ENCODE peak calls at places on chromosomes 6 and 20, in nine cellular contexts. K, B, Q, L, X, S, Y, O and V are unnamed samples.

GRCh38 chr6:111603648-111604047 is 2.0 kb downstream of the TRAF3IP2 start:
- DNase-seq in Q (no peak), L (no peak), S (no peak), K (no peak), B (no peak), Y (no peak), X (no peak), O (no peak), V (no peak)

GRCh38 chr6:39416728-39417127 is 94.2 kb upstream of the KCNK16 start:
- DNase-seq in X (no peak), B (no peak), L (no peak), K (no peak), Y (peak), Q (peak), S (no peak), O (no peak), V (no peak)

GRCh38 chr6:16061833-16062232 is 67.1 kb upstream of the MYLIP start:
- DNase-seq in L (no peak), O (no peak), X (no peak), Q (no peak), Y (no peak), B (no peak), K (no peak), S (no peak), V (no peak)

GRCh38 chr20:32957451-32957850 is 46.8 kb downstream of the SUN5 start:
- DNase-seq in Q (no peak), S (no peak), L (no peak), Y (no peak), B (no peak), K (no peak), X (no peak), O (no peak), V (no peak)

GRCh38 chr6:96156425-96156824 is 140.7 kb downstream of the FUT9 start:
- DNase-seq in S (no peak), K (no peak), B (no peak), X (no peak), Q (no peak), L (no peak), O (no peak), Y (no peak), V (no peak)

GRCh38 chr6:27839303-27840081 is 72.7 kb downstream of the OR2B2 start:
- DNase-seq in Y (peak), B (peak), S (no peak), X (peak), Q (no peak), K (no peak), O (no peak), L (no peak), V (peak)

GRCh38 chr6:36323062-36323461 is 13.6 kb downstream of the BNIP5 start:
- DNase-seq in S (no peak), B (no peak), Y (no peak), Q (no peak), X (no peak), L (no peak), O (no peak), K (no peak), V (no peak)

GRCh38 chr6:58198301-58198700 is 880.9 kb downstream of the PRIM2 start:
- DNase-seq in L (no peak), S (no peak), B (no peak), Y (no peak), X (no peak), Q (no peak), K (no peak), O (no peak), V (no peak)

GRCh38 chr6:14784596-14785360 is 461.1 kb upstream of the JARID2 start:
- DNase-seq in L (no peak), Y (no peak), B (no peak), X (no peak), S (no peak), Q (no peak), K (peak), O (no peak), V (no peak)

GRCh38 chr6:7431594-7432390 is 42.2 kb downstream of the RIOK1 start:
- DNase-seq in L (no peak), S (no peak), X (no peak), K (no peak), Q (no peak), Y (no peak), O (no peak), B (no peak), V (no peak)

GRCh38 chr20:50308513-50309279 is 118.1 kb downstream of the CEBPB start:
- DNase-seq in K (no peak), O (peak), S (peak), B (peak), L (peak), X (peak), Q (peak), Y (peak), V (no peak)

GRCh38 chr20:44997171-44997570 is 30.9 kb downstream of the STK4 start:
- DNase-seq in S (no peak), K (no peak), Y (no peak), Q (no peak), X (no peak), B (no peak), L (no peak), O (no peak), V (no peak)

GRCh38 chr6:139625998-139626975 is 251.8 kb upstream of the CITED2 start:
- DNase-seq in L (no peak), S (no peak), K (no peak), Y (no peak), B (no peak), X (peak), O (no peak), Q (no peak), V (no peak)

GRCh38 chr6:80454661-80455365 is 348.3 kb downstream of the BCKDHB start:
- DNase-seq in B (no peak), K (no peak), Y (no peak), X (no peak), O (no peak), S (no peak), Q (no peak), L (no peak), V (peak)
- H3K27ac ChIP-seq in B (no peak), K (no peak), Y (no peak), X (no peak), O (no peak), S (no peak), Q (no peak), L (no peak), V (no peak)

GRCh38 chr6:140816696-140817095 is 1316.0 kb upstream of the GJE1 start:
- DNase-seq in B (no peak), X (no peak), Q (no peak), K (no peak), O (no peak), L (no peak), Y (no peak), S (no peak), V (no peak)
- H3K4me3 ChIP-seq in B (no peak), X (no peak), Q (no peak), K (no peak), O (no peak), L (no peak), Y (no peak), S (no peak), V (no peak)

DNA sequence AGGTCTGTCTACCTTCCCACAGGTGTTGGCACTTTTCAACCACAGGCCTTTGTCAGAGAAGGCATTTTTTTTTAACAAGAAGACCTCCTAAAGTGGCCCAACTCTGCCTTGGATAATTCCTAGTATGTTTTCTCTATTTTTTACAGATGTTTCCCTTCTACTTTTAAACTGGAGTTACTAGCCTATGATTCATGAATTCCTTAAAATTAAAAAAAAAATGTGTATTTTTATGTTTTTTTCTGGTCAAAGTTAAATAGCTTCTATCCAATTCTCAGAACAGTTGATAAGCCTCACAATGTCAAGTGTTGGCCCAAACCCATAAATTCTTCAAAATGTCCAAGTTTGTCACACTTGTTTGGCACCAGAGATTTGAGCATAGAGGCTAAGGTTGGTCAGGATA is 64.1 kb downstream of the JAG1 start:
- DNase-seq in Q (no peak), B (no peak), L (no peak), K (no peak), Y (no peak), S (no peak), O (no peak), X (no peak), V (no peak)
- H3K27ac ChIP-seq in Q (peak), B (peak), L (peak), K (no peak), Y (peak), S (no peak), O (peak), X (peak), V (peak)

GRCh38 chr6:2222275-2222842 is 23.0 kb downstream of the GMDS start:
- DNase-seq in S (no peak), Y (no peak), X (no peak), Q (no peak), O (no peak), L (no peak), B (no peak), K (no peak), V (peak)

GRCh38 chr6:2220154-2220553 is 25.3 kb downstream of the GMDS start:
- DNase-seq in K (no peak), O (no peak), X (no peak), B (no peak), S (no peak), L (no peak), Q (no peak), Y (no peak), V (no peak)

GRCh38 chr6:2224847-2225382 is 20.5 kb downstream of the GMDS start:
- DNase-seq in L (no peak), Y (no peak), X (no peak), Q (no peak), B (no peak), O (no peak), K (no peak), S (no peak), V (no peak)

GRCh38 chr6:2218866-2219265 is 26.5 kb downstream of the GMDS start:
- DNase-seq in Q (no peak), B (no peak), S (no peak), K (no peak), O (no peak), L (no peak), X (no peak), Y (no peak), V (no peak)

DNA sequence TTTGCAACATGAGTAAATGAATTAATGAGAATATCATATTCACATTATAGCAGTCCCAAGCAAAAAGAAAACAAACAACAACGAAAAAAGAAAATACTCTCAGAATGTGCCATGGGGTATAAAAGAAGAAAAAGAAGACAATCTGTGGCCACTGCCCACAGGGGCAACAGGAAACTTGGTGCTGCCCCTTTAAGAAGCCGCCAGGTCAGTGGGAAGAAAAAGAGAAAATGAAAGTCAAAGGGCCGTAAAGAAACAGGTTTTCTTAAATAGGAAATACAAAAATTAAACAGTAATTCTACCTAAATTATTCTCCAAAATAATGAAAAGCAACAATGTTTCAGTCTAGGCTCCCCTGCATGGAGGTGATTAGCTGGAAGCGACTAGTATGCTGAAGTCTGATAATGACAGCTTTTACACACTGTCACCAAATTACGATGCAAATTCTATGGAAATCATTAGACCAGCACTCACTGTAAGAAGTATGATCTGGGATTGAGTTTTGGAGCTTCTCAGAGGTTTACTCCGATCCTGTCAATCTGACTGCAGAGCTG is 23.6 kb downstream of the GMDS start:
- DNase-seq in Y (no peak), O (no peak), X (no peak), S (no peak), Q (no peak), L (no peak), K (no peak), B (no peak), V (no peak)
- H3K4me3 ChIP-seq in Y (peak), O (peak), X (peak), S (peak), Q (peak), L (peak), K (peak), B (peak), V (peak)

GRCh38 chr20:4559106-4559505 is 162.6 kb upstream of the PRND start:
- DNase-seq in Y (no peak), L (no peak), X (no peak), S (no peak), O (no peak), B (no peak), K (no peak), Q (no peak), V (no peak)

GRCh38 chr20:4554346-4554745 is 167.4 kb upstream of the PRND start:
- DNase-seq in X (no peak), O (no peak), B (no peak), Q (no peak), Y (no peak), K (no peak), L (no peak), S (no peak), V (no peak)

GRCh38 chr20:4555188-4555893 is 166.4 kb upstream of the PRND start:
- DNase-seq in L (no peak), B (no peak), Q (no peak), Y (no peak), X (no peak), S (no peak), K (no peak), O (no peak), V (peak)

GRCh38 chr20:4559906-4560305 is 161.8 kb upstream of the PRND start:
- DNase-seq in X (no peak), O (no peak), B (no peak), S (no peak), K (no peak), L (no peak), Q (no peak), Y (no peak), V (no peak)

DNA sequence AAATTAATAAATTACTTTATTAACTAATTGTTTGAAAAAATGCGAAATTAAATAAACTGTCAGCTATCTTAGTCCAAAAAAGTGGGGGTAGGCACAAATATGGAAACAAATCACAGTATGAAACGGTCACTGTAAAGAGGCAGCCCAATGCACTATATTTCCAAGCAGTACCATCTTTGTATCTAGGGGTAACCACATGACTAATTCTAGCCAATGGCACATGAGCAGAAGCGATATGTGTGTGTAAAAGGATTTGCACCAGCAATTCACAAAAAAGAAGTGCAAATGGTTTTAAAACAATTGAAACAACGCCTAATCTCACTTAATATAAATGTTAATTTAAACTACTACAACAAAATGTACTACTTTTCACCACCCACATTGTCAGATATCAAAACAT is 164.9 kb upstream of the PRND start:
- DNase-seq in L (no peak), Q (no peak), S (no peak), K (no peak), O (no peak), X (no peak), B (no peak), Y (no peak), V (no peak)
- H3K27ac ChIP-seq in L (no peak), Q (no peak), S (no peak), K (no peak), O (no peak), X (no peak), B (no peak), Y (no peak), V (no peak)

GRCh38 chr20:38305541-38305940 is 1.6 kb downstream of the BPI start:
- DNase-seq in X (no peak), Y (no peak), Q (no peak), S (no peak), O (no peak), L (no peak), B (no peak), K (no peak), V (no peak)
- H3K4me3 ChIP-seq in X (no peak), Y (no peak), Q (no peak), S (no peak), O (no peak), L (no peak), B (no peak), K (no peak), V (no peak)